ENCODE peak calls at places on chromosomes 1 and 21, in six cellular contexts. V, M, F, X, D and K are unnamed samples.

GRCh38 chr1:3423245-3423829 is 31.1 kb upstream of the ARHGEF16 start:
- DNase-seq in X (peak), F (no peak), V (peak), D (no peak), M (no peak), K (no peak)

GRCh38 chr1:234782821-234783220 is 172.8 kb upstream of the IRF2BP2 start:
- DNase-seq in D (no peak), V (no peak), M (no peak), X (no peak), F (no peak), K (no peak)

GRCh38 chr1:155952505-155952890 is 11.1 kb downstream of the RXFP4 start:
- DNase-seq in D (no peak), M (no peak), F (no peak), V (no peak), X (no peak), K (no peak)

GRCh38 chr1:24289937-24290595 is 29.1 kb upstream of the GRHL3 start:
- DNase-seq in D (no peak), M (peak), X (peak), V (peak), F (no peak), K (peak)

GRCh38 chr21:42002421-42002958 is 7.7 kb downstream of the ZBTB21 start:
- DNase-seq in F (peak), V (no peak), M (no peak), D (no peak), X (no peak), K (peak)

GRCh38 chr1:21123287-21123961 is 53.3 kb downstream of the EIF4G3 start:
- DNase-seq in V (no peak), M (no peak), F (no peak), D (no peak), X (no peak), K (no peak)

GRCh38 chr1:89986020-89986419 is 8.9 kb upstream of the ZNF326 start:
- DNase-seq in V (no peak), M (peak), X (no peak), D (no peak), F (no peak), K (no peak)

GRCh38 chr1:50350868-50351267 is 72.4 kb downstream of the DMRTA2 start:
- DNase-seq in F (no peak), D (no peak), M (no peak), X (no peak), V (no peak), K (no peak)

GRCh38 chr1:155105604-155106011 is 22.1 kb upstream of the EFNA1 start:
- DNase-seq in F (no peak), D (no peak), V (no peak), M (no peak), X (no peak), K (peak)

GRCh38 chr1:9180077-9180819 is 51.3 kb upstream of the GPR157 start:
- DNase-seq in M (no peak), V (no peak), X (no peak), D (no peak), F (no peak), K (peak)
- H3K4me3 ChIP-seq in M (peak), V (peak), X (no peak), D (no peak), F (peak), K (peak)

GRCh38 chr1:91584309-91584708 is 83.7 kb downstream of the CDC7 start:
- DNase-seq in F (no peak), X (no peak), D (no peak), M (no peak), V (no peak), K (no peak)

GRCh38 chr1:91583326-91583755 is 82.7 kb downstream of the CDC7 start:
- DNase-seq in D (no peak), F (no peak), V (no peak), X (no peak), M (no peak), K (peak)

GRCh38 chr1:91585982-91586381 is 85.3 kb downstream of the CDC7 start:
- DNase-seq in F (no peak), M (no peak), V (no peak), D (no peak), X (no peak), K (no peak)

GRCh38 chr1:91585502-91585901 is 84.9 kb downstream of the CDC7 start:
- DNase-seq in V (no peak), D (no peak), X (no peak), M (no peak), F (no peak), K (no peak)

DNA sequence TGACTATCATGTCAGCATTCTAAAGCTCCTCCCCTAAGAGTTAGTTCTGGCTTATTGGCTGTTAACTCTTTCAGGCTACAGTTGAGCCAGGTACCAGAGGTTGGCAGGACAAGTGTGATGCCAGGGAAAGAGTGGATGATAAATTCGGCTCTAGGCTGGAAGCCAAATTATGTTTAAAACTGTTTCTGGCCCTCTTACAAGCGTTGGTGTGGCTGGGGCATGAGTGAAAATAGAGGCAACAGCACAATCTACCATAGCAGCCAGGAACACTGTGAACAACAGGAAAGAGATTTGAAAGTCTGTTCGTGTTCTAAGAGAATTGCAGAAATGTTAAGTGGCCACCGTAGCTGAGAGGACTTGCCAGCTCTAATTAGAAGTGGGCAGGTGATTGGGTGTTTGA is 84.2 kb downstream of the CDC7 start:
- DNase-seq in F (no peak), M (no peak), X (no peak), V (no peak), D (no peak), K (no peak)
- TF ChIP-seq CTCF in F (no peak), M (no peak), X (no peak), V (no peak), D (no peak), K (no peak)

DNA sequence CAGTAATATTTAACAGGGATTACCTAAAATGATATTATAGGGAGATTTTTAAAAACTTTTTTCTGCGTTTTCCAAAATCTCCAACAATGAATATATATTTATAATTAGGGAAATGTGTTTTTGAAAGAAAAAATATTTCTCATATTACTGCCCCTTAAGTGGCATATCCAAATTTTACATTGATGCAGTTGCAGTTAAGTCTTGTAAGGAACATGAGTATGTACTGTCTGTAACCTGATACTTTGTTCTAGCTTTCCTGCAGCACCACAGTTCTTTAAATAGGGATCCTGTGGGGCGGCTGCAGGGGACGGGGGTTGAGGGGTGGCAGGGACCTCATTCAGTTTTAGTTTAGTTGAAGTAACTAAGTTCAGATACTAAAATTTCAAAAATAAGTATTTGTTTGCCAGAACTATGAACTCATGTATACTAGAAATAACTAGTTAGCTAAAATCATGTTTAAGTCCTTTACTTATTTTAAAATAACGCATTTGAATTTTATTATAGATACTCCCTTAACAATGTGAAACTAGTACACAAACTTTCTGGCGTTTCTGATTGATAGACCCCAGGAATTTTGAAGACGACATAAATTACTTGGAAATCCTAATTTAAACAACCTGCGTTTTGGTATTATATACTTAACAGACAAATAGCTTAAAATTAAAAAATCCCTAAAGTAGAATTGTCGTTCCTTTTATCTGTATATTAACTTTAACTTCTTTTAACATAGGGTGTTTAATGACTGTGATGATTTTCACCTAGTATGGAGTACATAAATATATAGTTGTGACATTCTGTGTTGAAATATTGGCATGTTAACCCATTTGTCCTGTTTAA is 639 bp upstream of the DNAJB4 start:
- DNase-seq in X (peak), D (peak), V (no peak), M (peak), F (peak), K (peak)
- H3K4me3 ChIP-seq in X (peak), D (peak), V (peak), M (peak), F (peak), K (peak)

GRCh38 chr1:13948851-13949490 is 249.0 kb downstream of the PRDM2 start:
- DNase-seq in D (no peak), X (peak), M (no peak), F (no peak), V (no peak), K (peak)

GRCh38 chr1:13948396-13948795 is 248.4 kb downstream of the PRDM2 start:
- DNase-seq in M (no peak), V (no peak), F (no peak), X (no peak), D (no peak), K (peak)

GRCh38 chr1:13949571-13949970 is 249.6 kb downstream of the PRDM2 start:
- DNase-seq in X (no peak), D (no peak), F (no peak), M (no peak), V (no peak), K (no peak)

GRCh38 chr1:13951793-13952751 is 252.1 kb downstream of the PRDM2 start:
- DNase-seq in X (no peak), M (no peak), F (no peak), V (no peak), D (no peak), K (peak)

GRCh38 chr1:13950637-13951036 is 250.6 kb downstream of the PRDM2 start:
- DNase-seq in D (no peak), F (no peak), M (peak), X (no peak), V (no peak), K (no peak)
- TF ChIP-seq CTCF in D (peak), F (peak), M (peak), X (no peak), V (no peak), K (peak)

GRCh38 chr21:39661740-39662139 is 49.0 kb downstream of the B3GALT5 start:
- DNase-seq in M (no peak), X (no peak), V (no peak), D (no peak), F (no peak), K (no peak)

GRCh38 chr21:39659070-39659815 is 46.5 kb downstream of the B3GALT5 start:
- DNase-seq in X (no peak), D (no peak), F (no peak), V (no peak), M (no peak), K (no peak)

GRCh38 chr21:39660596-39660995 is 47.9 kb downstream of the B3GALT5 start:
- DNase-seq in X (peak), F (no peak), D (no peak), M (no peak), V (no peak), K (peak)

GRCh38 chr21:39661121-39661520 is 48.4 kb downstream of the B3GALT5 start:
- DNase-seq in D (no peak), F (no peak), M (no peak), V (no peak), X (no peak), K (no peak)

DNA sequence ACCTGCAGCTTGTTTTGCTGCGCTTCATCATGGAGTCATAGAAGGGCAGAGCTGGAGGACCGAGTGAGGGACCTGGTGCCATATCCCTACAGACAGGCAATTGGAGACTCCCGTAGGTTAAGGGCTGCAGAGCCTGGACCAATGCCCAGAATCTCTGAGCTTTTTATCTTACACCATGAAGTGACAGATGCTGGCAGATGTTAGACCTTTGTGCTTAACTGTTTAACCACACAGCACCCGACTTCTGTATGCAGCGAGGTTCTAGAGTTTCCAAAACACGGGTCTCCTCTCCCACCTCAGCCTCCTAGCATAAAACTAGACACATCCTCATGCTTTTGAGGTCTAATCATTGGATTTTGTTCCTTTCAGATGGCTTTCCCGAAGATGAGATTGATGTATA is 47.5 kb downstream of the B3GALT5 start:
- DNase-seq in X (no peak), D (no peak), F (no peak), M (peak), V (peak), K (peak)
- H3K4me3 ChIP-seq in X (peak), D (no peak), F (no peak), M (no peak), V (no peak), K (no peak)

DNA sequence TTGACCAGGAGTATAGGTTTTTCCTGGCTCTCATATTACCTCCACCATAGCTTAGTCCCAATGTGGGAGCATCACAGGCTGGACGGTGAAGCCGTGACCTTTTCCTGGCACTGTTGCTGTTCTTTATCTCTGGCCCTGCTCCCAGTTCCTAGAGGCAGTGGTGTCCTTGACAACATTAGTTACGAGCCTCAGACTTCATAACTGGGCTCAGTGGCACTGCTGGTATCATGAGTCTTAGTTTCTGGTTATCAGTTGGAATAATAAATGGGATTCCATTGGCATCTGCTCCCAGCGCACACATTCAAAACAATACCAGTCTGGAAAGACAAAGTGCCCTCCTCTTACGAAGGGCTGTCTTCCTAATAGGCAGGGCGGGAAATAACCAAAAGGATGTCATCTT is 8.0 kb downstream of the RNPEP start:
- DNase-seq in D (no peak), V (peak), F (no peak), X (no peak), M (peak), K (no peak)
- TF ChIP-seq CTCF in D (no peak), V (no peak), F (no peak), X (no peak), M (no peak), K (no peak)

DNA sequence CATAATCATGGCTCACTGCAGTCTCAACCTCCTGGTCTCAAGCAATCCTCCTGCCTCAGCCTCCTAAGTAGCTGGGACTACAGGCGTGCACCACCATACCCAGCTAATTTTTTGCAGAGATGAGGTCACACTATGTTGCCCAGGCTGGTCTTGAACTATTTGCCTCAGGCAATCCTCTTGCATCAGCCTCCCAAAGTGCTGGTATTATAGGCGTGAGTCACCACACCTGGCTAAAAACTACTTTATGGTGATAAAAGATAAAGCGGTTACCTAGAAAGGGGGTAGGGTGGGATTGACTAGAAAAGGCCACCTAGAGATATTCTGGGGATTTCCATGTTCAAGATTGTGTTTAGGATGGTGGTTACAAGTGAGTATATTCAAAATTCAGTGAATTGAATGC is 5.0 kb downstream of the TSTD1 start:
- DNase-seq in X (no peak), M (no peak), D (no peak), F (no peak), V (no peak), K (no peak)
- H3K4me3 ChIP-seq in X (no peak), M (no peak), D (no peak), F (no peak), V (no peak), K (no peak)